ENCODE peak calls at places on chromosomes 1 and 21, in five cellular contexts. S, R, X, Y and A are unnamed samples.

GRCh38 chr1:229273507-229274232 is 2.8 kb downstream of the RAB4A start:
- DNase-seq in X (no peak), R (no peak), Y (peak), S (no peak), A (no peak)

GRCh38 chr1:172417552-172417951 is 2.9 kb upstream of the C1orf105 start:
- DNase-seq in Y (no peak), S (no peak), R (no peak), X (no peak), A (no peak)

GRCh38 chr1:91980663-91981062 is 31.5 kb downstream of the BRDT start:
- DNase-seq in R (no peak), X (no peak), S (no peak), Y (no peak), A (no peak)

GRCh38 chr21:16942703-16943102 is 570.1 kb upstream of the CXADR start:
- DNase-seq in Y (peak), S (no peak), R (no peak), X (no peak), A (peak)

GRCh38 chr1:42815938-42816599 is 853 bp upstream of the ERMAP start:
- DNase-seq in R (no peak), X (no peak), S (no peak), Y (peak), A (no peak)

GRCh38 chr1:205497351-205497750 is 7.1 kb upstream of the CDK18 start:
- DNase-seq in X (no peak), S (no peak), R (no peak), Y (no peak), A (no peak)

GRCh38 chr21:41928621-41929220 is 25.1 kb downstream of the C2CD2 start:
- DNase-seq in X (no peak), Y (no peak), R (no peak), S (no peak), A (no peak)

GRCh38 chr1:226679853-226680516 is 59.1 kb downstream of the ITPKB start:
- DNase-seq in Y (peak), X (peak), S (peak), R (peak), A (peak)

GRCh38 chr1:168260393-168260792 is 20.3 kb upstream of the TBX19 start:
- DNase-seq in X (no peak), Y (no peak), R (no peak), S (no peak), A (no peak)

GRCh38 chr1:234778215-234779159 is 168.5 kb upstream of the IRF2BP2 start:
- DNase-seq in Y (no peak), R (no peak), X (peak), S (no peak), A (no peak)

DNA sequence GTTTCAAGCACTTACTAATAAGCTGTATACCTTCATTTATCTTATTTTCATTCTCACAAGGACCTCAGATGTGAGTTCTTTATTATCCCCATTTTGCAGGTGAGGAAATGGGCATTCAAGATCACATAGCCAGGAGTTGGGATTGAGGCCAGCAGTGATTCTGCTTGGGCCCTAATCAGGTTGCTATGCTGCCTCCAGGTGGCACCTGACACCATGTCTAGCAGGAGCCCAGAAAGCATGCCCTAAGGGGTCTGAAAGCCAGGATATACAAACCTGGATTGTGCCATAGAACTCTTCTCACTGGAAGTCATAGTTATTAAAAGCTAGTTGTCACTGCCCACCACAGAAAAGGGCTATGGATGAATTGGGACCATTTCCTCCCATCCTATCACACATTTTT is 61.1 kb downstream of the FYB2 start:
- DNase-seq in X (no peak), R (no peak), S (no peak), Y (no peak), A (no peak)
- TF ChIP-seq CTCF in X (no peak), R (no peak), S (no peak), Y (no peak), A (no peak)

GRCh38 chr1:153629343-153629665 is 1.1 kb downstream of the S100A1 start:
- DNase-seq in X (peak), Y (no peak), S (no peak), R (no peak), A (no peak)

GRCh38 chr1:153629971-153630370 is 1.7 kb downstream of the S100A1 start:
- DNase-seq in X (no peak), R (no peak), S (no peak), Y (no peak), A (no peak)

GRCh38 chr1:153627797-153628626 is at the start of gene S100A1:
- DNase-seq in X (peak), S (no peak), Y (no peak), R (no peak), A (no peak)

GRCh38 chr1:153630384-153630783 is 2.1 kb downstream of the S100A1 start:
- DNase-seq in X (no peak), Y (no peak), S (no peak), R (no peak), A (no peak)

GRCh38 chr1:153628638-153629342 is 556 bp downstream of the S100A1 start:
- DNase-seq in Y (no peak), R (no peak), S (no peak), X (peak), A (no peak)
- H3K4me3 ChIP-seq in Y (no peak), R (no peak), S (no peak), X (no peak), A (no peak)

GRCh38 chr1:178294654-178295053 is 200.8 kb downstream of the RASAL2 start:
- DNase-seq in S (no peak), R (peak), Y (peak), X (no peak), A (no peak)
- TF ChIP-seq CTCF in S (no peak), R (no peak), Y (no peak), X (no peak), A (no peak)

GRCh38 chr1:6544831-6545230 is 9.5 kb downstream of the NOL9 start:
- DNase-seq in R (no peak), X (no peak), S (no peak), Y (peak), A (peak)
- H3K4me3 ChIP-seq in R (no peak), X (no peak), S (no peak), Y (no peak), A (no peak)

GRCh38 chr21:38041493-38041892 is 125.2 kb upstream of the KCNJ6 start:
- DNase-seq in Y (no peak), R (no peak), S (no peak), X (no peak), A (no peak)

GRCh38 chr21:38037416-38037815 is 121.2 kb upstream of the KCNJ6 start:
- DNase-seq in S (no peak), X (no peak), Y (peak), R (peak), A (no peak)

GRCh38 chr21:38042246-38042645 is 126.0 kb upstream of the KCNJ6 start:
- DNase-seq in S (no peak), R (no peak), X (no peak), Y (peak), A (no peak)

GRCh38 chr21:38039841-38040240 is 123.6 kb upstream of the KCNJ6 start:
- DNase-seq in R (no peak), S (no peak), Y (no peak), X (no peak), A (no peak)

GRCh38 chr21:38039369-38039768 is 123.1 kb upstream of the KCNJ6 start:
- DNase-seq in R (no peak), S (no peak), Y (no peak), X (no peak), A (no peak)
- TF ChIP-seq CTCF in R (no peak), S (no peak), Y (no peak), X (no peak), A (no peak)